ENCODE peak calls at places on chromosomes 6 and 20, in nine cellular contexts. Y is fibroblast of lung, D is HFFc6, U is Calu3, B is mammary epithelial cell, G is A549, M is GM10248, I is WTC11, H is HCT116. V is an unnamed sample.

GRCh38 chr6:118876201-118876600 is 17.8 kb upstream of the ASF1A start:
- DNase-seq in G (peak), M (no peak), H (no peak), B (no peak), Y (peak), D (peak), U (no peak), I (no peak), V (no peak)

GRCh38 chr6:9623985-9624384 is 790.9 kb downstream of the TFAP2A start:
- DNase-seq in M (no peak), D (peak), G (no peak), I (no peak), H (no peak), Y (peak), B (no peak), U (no peak), V (no peak)

GRCh38 chr6:56292505-56293181 is 45.3 kb upstream of the COL21A1 start:
- DNase-seq in G (peak), H (peak), U (peak), B (peak), I (peak), Y (peak), M (peak), D (peak), V (peak)

GRCh38 chr20:42041000-42041565 is 422.9 kb upstream of the CHD6 start:
- DNase-seq in M (no peak), B (no peak), I (no peak), G (no peak), H (no peak), Y (no peak), U (no peak), D (no peak), V (no peak)

GRCh38 chr6:151698921-151699705 is 108.4 kb upstream of the ESR1 start:
- DNase-seq in G (no peak), M (no peak), D (no peak), I (no peak), H (no peak), B (no peak), Y (no peak), U (no peak), V (no peak)

GRCh38 chr20:34703573-34704176 is 469 bp upstream of the TP53INP2 start:
- DNase-seq in D (no peak), U (peak), Y (peak), G (no peak), B (peak), M (no peak), H (no peak), I (peak), V (peak)

GRCh38 chr6:31908791-31909190 is 6.9 kb upstream of the ZBTB12 start:
- DNase-seq in I (no peak), M (peak), D (peak), B (peak), H (no peak), Y (peak), G (no peak), U (no peak), V (no peak)

GRCh38 chr6:144283781-144284473 is 1.2 kb upstream of the UTRN start:
- DNase-seq in D (peak), I (no peak), H (no peak), G (peak), B (peak), M (no peak), Y (peak), U (no peak), V (no peak)

GRCh38 chr6:41587223-41587879 is 41.2 kb downstream of the FOXP4 start:
- DNase-seq in D (no peak), I (no peak), H (no peak), U (no peak), M (no peak), Y (no peak), B (no peak), G (no peak), V (no peak)

GRCh38 chr20:46959081-46959692 is 64.5 kb downstream of the EYA2 start:
- DNase-seq in U (peak), H (peak), D (peak), G (peak), Y (peak), B (peak), I (no peak), M (no peak), V (no peak)

GRCh38 chr20:38706482-38706881 is 17.8 kb upstream of the SLC32A1 start:
- DNase-seq in D (no peak), Y (no peak), H (no peak), G (no peak), I (peak), M (no peak), B (no peak), U (no peak), V (no peak)

GRCh38 chr6:107460074-107460631 is 789 bp upstream of the PDSS2 start:
- DNase-seq in D (no peak), G (no peak), U (no peak), Y (no peak), M (no peak), B (no peak), I (no peak), H (no peak), V (no peak)

GRCh38 chr6:19838442-19839236 is 1.5 kb downstream of the ID4 start:
- DNase-seq in D (no peak), G (peak), H (peak), Y (peak), I (peak), M (peak), B (peak), U (peak), V (peak)

GRCh38 chr6:168099201-168100010 is 20.4 kb upstream of the FRMD1 start:
- DNase-seq in U (no peak), H (no peak), D (no peak), B (no peak), I (peak), Y (no peak), M (no peak), G (no peak), V (no peak)

GRCh38 chr20:49054032-49054643 is 8.0 kb downstream of the CSE1L start:
- DNase-seq in Y (peak), I (no peak), B (no peak), D (no peak), H (no peak), G (no peak), M (peak), U (no peak), V (no peak)

GRCh38 chr6:131900231-131900630 is 50.9 kb downstream of the CCN2 start:
- DNase-seq in G (no peak), D (no peak), B (no peak), M (no peak), U (no peak), I (no peak), H (no peak), Y (no peak), V (no peak)

GRCh38 chr20:25044261-25044560 is 13.7 kb downstream of the ACSS1 start:
- DNase-seq in B (no peak), U (no peak), Y (no peak), D (no peak), H (no peak), M (no peak), G (no peak), I (no peak), V (no peak)

GRCh38 chr6:78875505-78875904 is 8.2 kb downstream of the IRAK1BP1 start:
- DNase-seq in D (no peak), G (no peak), Y (no peak), B (no peak), M (no peak), I (no peak), U (no peak), H (no peak), V (no peak)

GRCh38 chr20:20562507-20562906 is 149.9 kb downstream of the RALGAPA2 start:
- DNase-seq in U (no peak), B (no peak), H (no peak), Y (no peak), D (no peak), I (no peak), M (no peak), G (no peak), V (no peak)

GRCh38 chr6:72084992-72085569 is 198.7 kb downstream of the RIMS1 start:
- DNase-seq in G (no peak), Y (peak), I (no peak), M (no peak), D (no peak), U (no peak), B (no peak), H (no peak), V (no peak)

GRCh38 chr20:33947709-33948295 is 45.9 kb upstream of the RALY start:
- DNase-seq in U (peak), M (no peak), G (peak), B (peak), D (peak), I (peak), H (peak), Y (peak), V (peak)

GRCh38 chr6:21653902-21654301 is 60.4 kb downstream of the SOX4 start:
- DNase-seq in I (peak), H (no peak), U (no peak), D (no peak), G (no peak), M (no peak), B (no peak), Y (no peak), V (no peak)

GRCh38 chr6:96787846-96788580 is 49.3 kb downstream of the GPR63 start:
- DNase-seq in I (no peak), B (no peak), Y (no peak), M (no peak), G (no peak), H (no peak), D (no peak), U (no peak), V (no peak)

GRCh38 chr20:59182401-59183044 is 18.9 kb downstream of the ZNF831 start:
- DNase-seq in I (no peak), M (no peak), B (no peak), U (no peak), H (no peak), G (no peak), D (no peak), Y (no peak), V (no peak)

GRCh38 chr6:41578714-41579610 is 32.8 kb downstream of the FOXP4 start:
- DNase-seq in M (no peak), Y (peak), G (peak), U (no peak), I (peak), H (no peak), D (no peak), B (no peak), V (peak)

GRCh38 chr6:158621694-158622544 is 22.6 kb downstream of the DYNLT1 start:
- DNase-seq in H (no peak), G (no peak), Y (no peak), B (no peak), D (no peak), U (no peak), I (no peak), M (peak), V (no peak)

GRCh38 chr6:35391240-35391968 is 49.0 kb downstream of the PPARD start:
- DNase-seq in U (peak), B (peak), G (no peak), D (peak), Y (peak), I (no peak), M (no peak), H (peak), V (no peak)

GRCh38 chr6:44593539-44593944 is 206.0 kb downstream of the CDC5L start:
- DNase-seq in I (peak), G (peak), U (peak), H (peak), M (peak), D (peak), Y (peak), B (no peak), V (peak)

GRCh38 chr20:6051505-6051904 is 2.4 kb downstream of the LRRN4 start:
- DNase-seq in G (no peak), I (no peak), U (peak), H (no peak), D (no peak), Y (peak), M (no peak), B (peak), V (no peak)

GRCh38 chr6:139882234-139882633 is 507.8 kb upstream of the CITED2 start:
- DNase-seq in H (no peak), Y (peak), I (peak), B (no peak), M (no peak), D (no peak), G (no peak), U (no peak), V (no peak)

GRCh38 chr6:116370717-116371383 is at the start of gene DSE:
- DNase-seq in M (peak), Y (peak), I (peak), G (peak), H (no peak), D (peak), U (peak), B (peak), V (peak)

GRCh38 chr6:124854338-124854922 is 107.8 kb upstream of the RNF217 start:
- DNase-seq in I (no peak), D (no peak), M (no peak), H (no peak), B (no peak), Y (no peak), G (no peak), U (no peak), V (no peak)

GRCh38 chr6:119957195-119957594 is 607.6 kb upstream of the MAN1A1 start:
- DNase-seq in H (no peak), B (no peak), Y (no peak), I (peak), M (no peak), G (no peak), D (no peak), U (no peak), V (peak)

GRCh38 chr6:42834056-42834455 is 45.4 kb upstream of the RPL7L1 start:
- DNase-seq in M (no peak), U (no peak), H (no peak), Y (no peak), B (no peak), D (no peak), I (no peak), G (no peak), V (no peak)

GRCh38 chr6:42831237-42831636 is 48.2 kb upstream of the RPL7L1 start:
- DNase-seq in M (no peak), H (no peak), G (no peak), I (no peak), U (no peak), Y (peak), D (no peak), B (no peak), V (no peak)

GRCh38 chr6:42829561-42830092 is 47.8 kb downstream of the BICRAL start:
- DNase-seq in M (no peak), I (no peak), B (no peak), U (no peak), D (no peak), H (no peak), G (no peak), Y (no peak), V (no peak)
- TF ChIP-seq CTCF in M (no peak), I (no peak), B (no peak), U (no peak), D (no peak), H (no peak), G (no peak), Y (no peak), V (no peak)

GRCh38 chr6:70566751-70567382 is at the start of gene SDHAF4:
- DNase-seq in H (peak), I (peak), U (peak), B (peak), Y (peak), G (peak), M (peak), D (peak), V (peak)
- TF ChIP-seq CTCF in H (no peak), I (no peak), U (no peak), B (no peak), Y (no peak), G (no peak), M (no peak), D (peak), V (no peak)

DNA sequence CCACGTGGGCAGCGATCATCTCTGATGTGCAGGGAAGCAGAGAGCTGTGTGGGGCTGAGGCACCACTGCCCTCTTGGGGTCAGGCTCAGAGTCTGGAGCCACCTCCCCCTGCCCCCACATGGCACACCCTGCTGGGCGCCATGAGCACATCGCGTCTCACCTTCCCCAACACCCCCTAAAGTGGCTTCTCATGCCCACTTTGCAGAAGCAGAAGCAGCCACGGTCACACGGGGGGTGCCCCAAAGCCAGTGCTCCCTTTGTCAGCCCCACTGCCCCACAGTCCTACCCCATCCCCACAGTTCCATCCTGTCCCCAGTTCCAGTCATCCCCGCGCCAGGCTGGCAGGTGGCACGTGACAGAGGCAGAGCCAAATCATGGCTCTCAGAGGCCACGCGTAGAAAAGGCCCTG is 19.5 kb downstream of the SDCBP2 start:
- DNase-seq in H (no peak), I (peak), U (no peak), Y (no peak), G (no peak), M (no peak), D (no peak), B (no peak), V (no peak)
- TF ChIP-seq CTCF in H (no peak), I (no peak), U (no peak), Y (no peak), G (no peak), M (no peak), D (peak), B (no peak), V (no peak)

GRCh38 chr20:16459019-16459700 is 114.1 kb downstream of the KIF16B start:
- DNase-seq in B (peak), D (no peak), I (no peak), H (no peak), G (peak), U (no peak), Y (peak), M (no peak), V (no peak)
- TF ChIP-seq CTCF in B (no peak), D (no peak), I (no peak), H (no peak), G (no peak), U (no peak), Y (no peak), M (no peak), V (no peak)

GRCh38 chr20:2542361-2542760 is 6.0 kb downstream of the TMC2 start:
- DNase-seq in Y (no peak), H (no peak), B (no peak), U (no peak), G (no peak), D (no peak), I (no peak), M (no peak), V (no peak)

GRCh38 chr20:2544211-2544610 is 7.8 kb downstream of the TMC2 start:
- DNase-seq in U (no peak), H (no peak), M (no peak), G (no peak), B (no peak), I (no peak), D (no peak), Y (no peak), V (no peak)

DNA sequence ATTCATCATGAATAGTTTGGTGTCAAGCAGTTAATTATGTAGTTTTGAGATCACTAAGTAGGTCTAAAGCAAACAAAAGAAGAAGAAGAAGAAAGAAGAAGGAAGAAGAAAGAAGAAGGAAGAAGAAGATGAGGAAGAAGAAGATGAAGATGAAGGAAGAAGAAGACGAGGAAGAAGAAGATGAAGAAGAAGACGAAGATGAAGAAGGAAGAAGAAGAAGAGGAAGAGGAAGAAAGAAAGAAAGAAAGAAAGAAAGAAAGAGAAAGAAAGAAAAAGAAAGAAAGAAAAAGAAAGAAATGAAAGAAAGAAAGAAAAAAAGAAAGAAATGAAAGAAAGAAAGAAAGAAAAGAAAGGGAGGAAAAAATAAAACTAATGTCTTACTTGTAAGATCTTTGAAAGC is 9.2 kb downstream of the TMC2 start:
- DNase-seq in B (no peak), H (no peak), I (no peak), U (no peak), M (no peak), D (no peak), Y (no peak), G (no peak), V (no peak)
- TF ChIP-seq CTCF in B (no peak), H (no peak), I (no peak), U (no peak), M (no peak), D (no peak), Y (no peak), G (no peak), V (no peak)

DNA sequence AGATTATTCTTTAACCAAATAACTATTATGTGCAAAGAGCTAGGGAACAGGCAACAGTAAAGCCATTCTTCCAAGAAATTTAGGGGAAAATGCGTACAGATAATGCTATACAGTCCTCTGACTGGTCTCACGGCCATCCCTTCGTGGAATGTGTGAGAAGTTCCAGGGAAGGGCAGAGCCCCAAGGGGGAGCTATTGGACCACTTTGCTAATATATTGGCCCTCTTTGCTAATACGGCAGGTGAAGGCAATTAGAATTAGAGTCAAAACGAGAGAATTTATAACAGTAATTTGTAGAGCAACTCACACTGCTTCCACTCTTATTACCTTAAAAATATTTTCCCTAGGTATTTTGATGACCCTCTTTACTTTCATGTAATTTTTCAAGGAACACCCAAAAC is 140.4 kb downstream of the IMPG1 start:
- DNase-seq in G (no peak), U (peak), M (peak), B (no peak), I (peak), H (peak), D (no peak), Y (peak), V (peak)
- TF ChIP-seq CTCF in G (peak), U (peak), M (peak), B (peak), I (peak), H (peak), D (peak), Y (peak), V (peak)

GRCh38 chr20:10178727-10179313 is 39.8 kb upstream of the SNAP25 start:
- DNase-seq in G (no peak), Y (peak), M (no peak), H (no peak), I (no peak), D (no peak), U (no peak), B (no peak), V (no peak)

GRCh38 chr20:10177326-10177725 is 41.3 kb upstream of the SNAP25 start:
- DNase-seq in M (no peak), H (no peak), Y (peak), G (no peak), D (no peak), I (no peak), B (no peak), U (no peak), V (no peak)

GRCh38 chr20:10178091-10178490 is 40.5 kb upstream of the SNAP25 start:
- DNase-seq in D (no peak), H (no peak), B (no peak), M (no peak), U (no peak), Y (no peak), I (no peak), G (no peak), V (no peak)

DNA sequence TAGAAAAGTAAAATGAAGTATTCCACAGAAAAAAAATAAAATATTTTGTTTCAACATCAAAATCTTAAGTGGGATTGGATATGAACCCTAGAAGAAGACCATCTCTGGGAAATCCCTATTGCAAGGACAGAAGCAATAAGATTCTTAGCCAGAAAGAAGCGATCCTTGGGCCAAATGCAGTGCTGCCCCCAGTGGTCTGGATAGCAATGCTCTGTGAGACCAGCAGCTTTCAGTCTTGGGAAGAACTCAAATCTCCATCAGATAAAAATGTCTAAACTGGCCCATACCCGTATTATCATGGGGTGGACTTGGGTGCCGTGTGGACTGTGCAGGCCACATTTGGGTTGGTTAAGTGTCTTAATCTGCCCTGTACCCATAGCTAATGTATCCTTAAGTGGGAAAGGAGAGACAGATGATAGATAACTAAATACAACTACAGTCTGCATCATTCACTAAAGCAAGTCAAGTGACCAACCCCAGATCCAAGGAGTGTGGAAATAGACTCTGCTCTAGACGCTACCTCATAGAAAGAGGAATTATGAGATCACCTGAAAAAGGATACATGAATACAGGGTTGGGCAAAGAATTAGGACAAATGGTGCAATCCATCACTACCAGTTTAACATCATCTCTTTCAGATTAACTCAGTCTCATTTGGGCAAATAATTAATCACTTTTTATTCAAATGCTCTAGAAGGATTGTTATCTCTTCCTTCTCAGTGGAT is 38.9 kb upstream of the SNAP25 start:
- DNase-seq in Y (no peak), G (peak), I (peak), M (no peak), H (peak), B (no peak), D (no peak), U (no peak), V (peak)
- TF ChIP-seq CTCF in Y (peak), G (peak), I (peak), M (no peak), H (peak), B (peak), D (peak), U (peak), V (peak)

V was measured in endothelial cell.